ENCODE peak calls at places on chromosomes 16 and 17, in six cellular contexts. H is esophagus squamous epithelium; K is CD4-positive, alpha-beta memory T cell; X is A549; L is Panc1; F is Karpas-422. Q is an unnamed sample.
A peak's percentile ranks its signal among the peaks of the same experiment; 100 is the strongest.

GRCh38 chr17:51197754-51198153 is 31.5 kb downstream of the NME2 start:
- DNase-seq in H (no peak), K (no peak), X (no peak), L (no peak), F (no peak), Q (no peak)

GRCh38 chr17:61454095-61454931 is 2.1 kb downstream of the TBX4 start:
- DNase-seq in H (no peak), K (no peak), X (no peak), L (no peak), F (no peak), Q (no peak)

GRCh38 chr16:78098087-78098486 is 1.4 kb upstream of the WWOX start:
- DNase-seq in H (no peak), K (no peak), X (no peak), L (no peak), F (no peak), Q (no peak)

GRCh38 chr16:46830417-46830901 is 521 bp downstream of the C16orf87 start:
- DNase-seq in H (no peak), K (peak; percentile 40), X (peak; percentile 16), L (no peak), F (peak; percentile 75), Q (no peak)

GRCh38 chr17:81512984-81513668 is 527 bp upstream of the ACTG1 start:
- DNase-seq in H (no peak), K (peak; percentile 55), X (peak; percentile 89), L (no peak), F (peak; percentile 92), Q (peak; percentile 53)

GRCh38 chr17:50280068-50280467 is 5.8 kb downstream of the TMEM92 start:
- DNase-seq in H (no peak), K (no peak), X (no peak), L (no peak), F (no peak), Q (no peak)

GRCh38 chr17:27351741-27352140 is 57.8 kb downstream of the WSB1 start:
- DNase-seq in H (no peak), K (no peak), X (no peak), L (no peak), F (no peak), Q (no peak)

GRCh38 chr16:19071811-19072777 is 4.7 kb downstream of the COQ7 start:
- DNase-seq in H (no peak), K (peak; percentile 50), X (peak; percentile 77), L (no peak), F (peak; percentile 89), Q (peak; percentile 18)

GRCh38 chr16:31085873-31086628 is 2.7 kb downstream of the PRSS53 start:
- DNase-seq in H (no peak), K (no peak), X (no peak), L (no peak), F (peak; percentile 39), Q (no peak)

GRCh38 chr17:823501-823902 is 41.3 kb downstream of the MRM3 start:
- DNase-seq in H (no peak), K (no peak), X (no peak), L (no peak), F (no peak), Q (no peak)

GRCh38 chr16:84013787-84014569 is 28.6 kb downstream of the SLC38A8 start:
- DNase-seq in H (no peak), K (peak; percentile 61), X (peak; percentile 96), L (peak; percentile 10), F (peak; percentile 99), Q (peak; percentile 22)

GRCh38 chr17:5122586-5123342 is 6.9 kb downstream of the USP6 start:
- DNase-seq in H (no peak), K (no peak), X (no peak), L (no peak), F (no peak), Q (peak; percentile 22)

GRCh38 chr17:10116267-10116666 is 82.1 kb downstream of the GAS7 start:
- DNase-seq in H (no peak), K (no peak), X (no peak), L (no peak), F (peak; percentile 59), Q (no peak)
- H3K4me1 ChIP-seq in H (peaks cover 80% of the 10 kb centered on the region), K (peaks cover 40% of the 10 kb centered on the region), X (peaks cover 14% of the 10 kb centered on the region), L (no peaks in the 10 kb centered on the region), F (peaks cover 76% of the 10 kb centered on the region), Q (peaks cover 9% of the 10 kb centered on the region)

GRCh38 chr16:67942510-67943255 is 1.2 kb downstream of the LCAT start:
- DNase-seq in H (no peak), K (no peak), X (no peak), L (no peak), F (no peak), Q (no peak)

GRCh38 chr16:67945392-67945933 is 1.5 kb upstream of the LCAT start:
- DNase-seq in H (no peak), K (no peak), X (no peak), L (no peak), F (no peak), Q (no peak)

GRCh38 chr16:67944690-67945391 is 921 bp upstream of the LCAT start:
- DNase-seq in H (no peak), K (no peak), X (no peak), L (no peak), F (no peak), Q (no peak)

GRCh38 chr16:67943256-67943618 is 683 bp downstream of the LCAT start:
- DNase-seq in H (no peak), K (no peak), X (no peak), L (no peak), F (no peak), Q (no peak)

DNA sequence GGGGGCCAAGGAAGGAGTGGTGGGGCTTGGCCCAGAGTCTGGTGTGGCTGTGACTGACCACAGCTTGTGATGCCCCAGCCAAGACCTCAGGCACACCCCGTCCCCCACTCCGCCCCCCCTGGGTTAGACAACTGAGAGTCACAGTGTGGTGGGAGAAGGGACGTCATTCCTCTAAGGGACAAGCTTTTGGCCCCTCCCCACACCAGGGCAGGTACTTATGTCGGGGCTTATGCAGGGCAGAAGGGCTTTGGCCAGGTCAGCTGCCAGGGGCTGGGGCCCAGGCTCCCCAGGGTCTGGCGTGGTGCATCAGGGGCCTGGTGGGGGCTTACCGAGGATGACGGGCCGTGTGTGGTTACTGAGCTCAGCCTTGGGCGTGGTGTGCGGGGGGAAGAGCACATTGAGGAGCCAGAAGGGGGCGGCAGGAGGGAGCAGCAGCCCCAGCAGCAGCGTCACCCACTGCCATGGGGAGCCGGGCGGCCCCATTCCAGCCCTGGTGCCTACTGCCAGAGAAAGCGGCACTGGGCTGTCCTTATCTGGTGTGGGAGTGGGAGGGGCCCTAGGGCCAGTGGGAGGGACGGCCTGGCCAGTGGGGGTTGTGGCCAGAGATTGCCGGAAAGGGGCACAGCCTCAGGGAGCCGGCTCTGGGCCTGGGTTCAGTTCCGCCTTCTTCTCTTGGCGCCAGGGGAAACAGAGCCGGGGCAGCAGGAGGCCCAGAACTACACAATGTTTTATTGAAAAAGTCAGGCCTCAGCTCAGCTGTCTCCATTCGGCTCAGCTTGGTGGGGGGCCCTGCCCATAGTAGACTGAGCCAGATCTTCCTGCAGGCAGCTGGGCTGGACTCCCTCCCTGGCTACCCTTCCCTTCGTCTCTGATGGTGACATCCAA is at the start of gene LCAT:
- DNase-seq in H (no peak), K (no peak), X (no peak), L (no peak), F (no peak), Q (no peak)
- H3K4me3 ChIP-seq in H (no peak within 1 kb of the TSS), K (no peak within 1 kb of the TSS), X (no peak within 1 kb of the TSS), L (no peak within 1 kb of the TSS), F (no peak within 1 kb of the TSS), Q (no peak within 1 kb of the TSS)

DNA sequence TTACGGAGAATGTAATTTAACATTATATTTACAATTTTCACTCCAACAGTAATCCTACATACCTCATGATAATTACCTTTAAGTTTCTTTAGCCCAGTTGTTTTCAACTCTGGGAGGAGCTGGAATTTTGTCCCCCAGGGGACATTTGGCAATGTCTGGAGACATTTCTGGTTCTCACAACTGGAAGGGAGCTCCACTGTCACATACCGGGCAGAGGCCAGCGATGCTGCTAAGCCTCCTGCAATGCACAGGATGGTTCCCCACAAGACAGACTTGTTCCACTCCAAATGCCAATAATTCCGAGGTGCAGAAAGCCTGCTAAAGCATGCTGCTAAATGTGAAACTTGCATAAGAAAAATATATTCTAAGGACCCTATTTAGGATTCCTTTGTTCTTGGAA is 251.1 kb upstream of the IRX5 start:
- DNase-seq in H (no peak), K (no peak), X (no peak), L (no peak), F (no peak), Q (no peak)
- H3K4me1 ChIP-seq in H (no peaks in the 10 kb centered on the region), K (no peaks in the 10 kb centered on the region), X (no peaks in the 10 kb centered on the region), L (no peaks in the 10 kb centered on the region), F (no peaks in the 10 kb centered on the region), Q (no peaks in the 10 kb centered on the region)

GRCh38 chr17:49021768-49022103 is 24.6 kb downstream of the IGF2BP1 start:
- DNase-seq in H (no peak), K (no peak), X (no peak), L (no peak), F (no peak), Q (no peak)
- H3K4me3 ChIP-seq in H (no peak overlapping the region), K (no peak overlapping the region), X (peak overlapping the region; percentile 8), L (no peak overlapping the region), F (no peak overlapping the region), Q (no peak overlapping the region)

GRCh38 chr17:79338142-79338541 is 263.5 kb downstream of the ENGASE start:
- DNase-seq in H (no peak), K (no peak), X (no peak), L (no peak), F (no peak), Q (no peak)
- H3K4me1 ChIP-seq in H (peaks cover 21% of the 10 kb centered on the region), K (no peaks in the 10 kb centered on the region), X (peaks cover 3% of the 10 kb centered on the region), L (no peaks in the 10 kb centered on the region), F (peaks cover 11% of the 10 kb centered on the region), Q (no peaks in the 10 kb centered on the region)

GRCh38 chr17:74715144-74715543 is 2.4 kb upstream of the CD300LF start:
- DNase-seq in H (no peak), K (no peak), X (no peak), L (no peak), F (no peak), Q (no peak)

GRCh38 chr17:74712756-74713155 is at the start of gene CD300LF:
- DNase-seq in H (no peak), K (no peak), X (no peak), L (no peak), F (no peak), Q (no peak)

GRCh38 chr17:74711058-74711824 is 1.5 kb downstream of the CD300LF start:
- DNase-seq in H (no peak), K (no peak), X (no peak), L (no peak), F (no peak), Q (no peak)

GRCh38 chr17:74713199-74713755 is 554 bp upstream of the CD300LF start:
- DNase-seq in H (no peak), K (no peak), X (no peak), L (no peak), F (no peak), Q (no peak)

GRCh38 chr17:74712301-74712700 is 422 bp downstream of the CD300LF start:
- DNase-seq in H (no peak), K (no peak), X (no peak), L (no peak), F (no peak), Q (no peak)
- H3K4me3 ChIP-seq in H (peak overlapping the region; percentile 2), K (no peak overlapping the region), X (no peak overlapping the region), L (no peak overlapping the region), F (no peak overlapping the region), Q (no peak overlapping the region)

Q was measured in naive thymus-derived CD4-positive, alpha-beta T cell.